ENCODE peak calls at places on chromosomes 1 and 21, in six cellular contexts. Y is IMR-90, P is neuronal stem cell, K is fibroblast of lung, H is mesendoderm, F is GM12878. L is an unnamed sample.

GRCh38 chr21:16280731-16281130 is 550.9 kb downstream of the USP25 start:
- DNase-seq in Y (no peak), F (no peak), K (peak; percentile 18), P (no peak), H (no peak), L (no peak)

GRCh38 chr1:219347843-219348475 is 174.3 kb downstream of the LYPLAL1 start:
- DNase-seq in Y (no peak), F (no peak), K (peak; percentile 18), P (no peak), H (no peak), L (no peak)

GRCh38 chr1:29601021-29601420 is 364.7 kb downstream of the PTPRU start:
- DNase-seq in F (no peak), Y (no peak), K (no peak), H (no peak), P (no peak), L (no peak)

GRCh38 chr1:44970317-44970716 is 16.1 kb downstream of the EIF2B3 start:
- DNase-seq in H (no peak), P (no peak), F (no peak), K (peak; percentile 45), Y (peak; percentile 30), L (no peak)

GRCh38 chr1:32716312-32717126 is 13.9 kb upstream of the SYNC start:
- DNase-seq in P (peak; percentile 56), Y (no peak), H (peak; percentile 98), F (no peak), K (no peak), L (no peak)

GRCh38 chr1:46342084-46342656 is 1.6 kb downstream of the NSUN4 start:
- DNase-seq in Y (peak; percentile 55), F (peak; percentile 56), K (peak; percentile 33), P (no peak), H (peak; percentile 70), L (no peak)

GRCh38 chr1:42955311-42956063 is 3.2 kb downstream of the SLC2A1 start:
- DNase-seq in Y (no peak), K (no peak), H (no peak), F (no peak), P (no peak), L (no peak)

GRCh38 chr1:213686983-213687382 is 300.8 kb upstream of the PROX1 start:
- DNase-seq in P (no peak), K (no peak), Y (no peak), H (no peak), F (no peak), L (no peak)

GRCh38 chr1:33392639-33393038 is 38.3 kb downstream of the PHC2 start:
- DNase-seq in P (no peak), Y (peak; percentile 64), F (no peak), H (peak; percentile 53), K (peak; percentile 79), L (no peak)

GRCh38 chr1:194295690-194296089 is 1109.3 kb upstream of the B3GALT2 start:
- DNase-seq in Y (peak; percentile 44), H (peak; percentile 75), P (peak; percentile 35), F (no peak), K (peak; percentile 55), L (no peak)

GRCh38 chr21:41816583-41817165 is 49.8 kb upstream of the RIPK4 start:
- DNase-seq in P (peak; percentile 39), H (peak; percentile 59), F (no peak), K (peak; percentile 56), Y (peak; percentile 46), L (no peak)

GRCh38 chr1:61851849-61852692 is 109.8 kb downstream of the PATJ start:
- DNase-seq in H (peak; percentile 63), P (peak; percentile 51), F (no peak), K (peak; percentile 86), Y (peak; percentile 79), L (peak; percentile 70)

GRCh38 chr1:48943393-48943792 is 166.7 kb upstream of the BEND5 start:
- DNase-seq in Y (no peak), H (no peak), P (no peak), F (no peak), K (no peak), L (no peak)

GRCh38 chr1:45583666-45584350 is at the start of gene NASP:
- DNase-seq in F (no peak), P (peak; percentile 92), K (peak; percentile 81), H (peak; percentile 93), Y (peak; percentile 68), L (peak; percentile 65)

GRCh38 chr1:22592051-22592450 is 28.8 kb downstream of the EPHA8 start:
- DNase-seq in Y (no peak), H (no peak), P (no peak), F (no peak), K (no peak), L (no peak)

GRCh38 chr21:44079846-44080245 is 27.4 kb upstream of the PWP2 start:
- DNase-seq in P (no peak), K (no peak), Y (no peak), H (no peak), F (no peak), L (no peak)

GRCh38 chr1:2049225-2049516 is 1.0 kb upstream of the PRKCZ start:
- DNase-seq in H (no peak), K (no peak), P (no peak), Y (no peak), F (no peak), L (no peak)

GRCh38 chr1:64895500-64895899 is 70.8 kb downstream of the JAK1 start:
- DNase-seq in H (no peak), K (no peak), Y (no peak), P (no peak), F (peak; percentile 48), L (no peak)

GRCh38 chr21:45336870-45337269 is 49.2 kb upstream of the POFUT2 start:
- DNase-seq in H (peak; percentile 81), Y (peak; percentile 33), P (no peak), K (no peak), F (no peak), L (no peak)

GRCh38 chr1:165444897-165445370 is at the start of gene RXRG:
- DNase-seq in Y (peak; percentile 0), P (peak; percentile 52), K (peak; percentile 18), F (no peak), H (peak; percentile 76), L (no peak)

GRCh38 chr1:89125571-89126233 is at the start of gene GBP2:
- DNase-seq in P (no peak), F (peak; percentile 30), K (peak; percentile 87), Y (peak; percentile 85), H (peak; percentile 19), L (peak; percentile 20)

GRCh38 chr1:24735156-24735618 is 10.1 kb upstream of the CLIC4 start:
- DNase-seq in H (peak; percentile 38), F (no peak), Y (no peak), K (no peak), P (no peak), L (no peak)

GRCh38 chr1:24737368-24738117 is 7.7 kb upstream of the CLIC4 start:
- DNase-seq in H (no peak), Y (no peak), K (no peak), F (no peak), P (no peak), L (no peak)

GRCh38 chr1:24739241-24739640 is 6.0 kb upstream of the CLIC4 start:
- DNase-seq in H (no peak), P (no peak), F (no peak), Y (no peak), K (no peak), L (no peak)

GRCh38 chr1:24735619-24736375 is 9.4 kb upstream of the CLIC4 start:
- DNase-seq in K (peak; percentile 77), P (no peak), Y (peak; percentile 52), H (peak; percentile 93), F (no peak), L (no peak)
- H3K9ac ChIP-seq in K (no peak overlapping the region), P (no peak overlapping the region), Y (peak overlapping the region; percentile 42), H (peak overlapping the region; percentile 26), F (peak overlapping the region; percentile 4), L (peak overlapping the region; percentile 16)

GRCh38 chr1:10170362-10170665 is 40.1 kb upstream of the KIF1B start:
- DNase-seq in K (no peak), F (peak; percentile 75), Y (peak; percentile 28), P (no peak), H (no peak), L (no peak)
- H3K9ac ChIP-seq in K (no peak overlapping the region), F (peak overlapping the region; percentile 18), Y (no peak overlapping the region), P (no peak overlapping the region), H (no peak overlapping the region), L (no peak overlapping the region)

DNA sequence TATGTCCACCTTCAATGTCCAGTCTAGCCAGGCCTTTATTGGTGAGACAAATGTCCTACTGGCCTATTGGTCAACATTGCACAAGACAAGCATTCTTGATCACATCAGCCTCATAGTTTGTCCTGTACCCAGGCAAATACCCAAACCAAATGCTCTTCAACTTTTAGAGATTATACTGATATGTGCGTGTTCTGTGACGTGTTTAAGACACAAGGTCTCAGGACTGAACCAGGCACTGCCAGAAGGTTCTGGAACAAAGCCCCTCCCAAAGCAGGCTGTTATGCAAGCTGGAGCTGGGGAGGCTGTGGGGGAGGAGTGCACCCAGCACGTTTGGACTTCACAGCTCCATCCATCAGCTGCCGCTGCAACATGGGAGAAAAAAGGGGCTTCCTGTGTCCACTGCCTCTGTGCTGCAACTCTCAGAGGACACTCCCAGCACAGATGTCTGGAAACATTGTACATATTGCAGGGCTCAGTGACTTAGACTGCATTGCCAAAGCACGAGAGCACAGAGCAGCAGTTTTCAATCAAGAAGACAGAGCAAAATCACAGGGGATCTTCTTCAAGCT is 45.9 kb downstream of the NID1 start:
- DNase-seq in K (peak; percentile 98), Y (peak; percentile 36), P (no peak), F (no peak), H (no peak), L (no peak)
- H3K9ac ChIP-seq in K (no peak overlapping the region), Y (no peak overlapping the region), P (no peak overlapping the region), F (no peak overlapping the region), H (no peak overlapping the region), L (no peak overlapping the region)

GRCh38 chr1:100719490-100719889 is at the start of gene VCAM1:
- DNase-seq in Y (peak; percentile 57), H (peak; percentile 42), P (peak; percentile 55), K (no peak), F (peak; percentile 47), L (no peak)
- H3K9ac ChIP-seq in Y (peak within 1 kb of the TSS; percentile 86), H (no peak within 1 kb of the TSS), P (no peak within 1 kb of the TSS), K (no peak within 1 kb of the TSS), F (no peak within 1 kb of the TSS), L (peak within 1 kb of the TSS; percentile 74)

GRCh38 chr1:111221276-111221632 is 6.3 kb upstream of the CHI3L2 start:
- DNase-seq in K (no peak), F (no peak), P (no peak), Y (no peak), H (no peak), L (no peak)
- H3K9ac ChIP-seq in K (no peak overlapping the region), F (peak overlapping the region; percentile 87), P (no peak overlapping the region), Y (no peak overlapping the region), H (no peak overlapping the region), L (no peak overlapping the region)

L was measured in SK-N-MC.